ENCODE peak calls at places on chromosomes 13 and 19, in six cellular contexts. One of them, this sample, is unnamed.

GRCh38 chr19:33436360-33437345 is 63.1 kb downstream of the CEBPG start:
- DNase-seq in M059J: no peak
- DNase-seq in mesothelial cell of epicardium: no peak
- DNase-seq in lower leg skin: no peak
- DNase-seq in esophagus squamous epithelium: no peak
- DNase-seq in EH: no peak
- DNase-seq in this sample: no peak

GRCh38 chr13:88895261-88895941 is 1224.2 kb downstream of the SLITRK5 start:
- DNase-seq in EH: no peak
- DNase-seq in mesothelial cell of epicardium: no peak
- DNase-seq in M059J: no peak
- DNase-seq in lower leg skin: no peak
- DNase-seq in esophagus squamous epithelium: no peak
- DNase-seq in this sample: no peak

GRCh38 chr13:43156916-43157315 is 133.5 kb downstream of the DNAJC15 start:
- DNase-seq in M059J: no peak
- DNase-seq in lower leg skin: peak
- DNase-seq in EH: peak
- DNase-seq in esophagus squamous epithelium: no peak
- DNase-seq in mesothelial cell of epicardium: no peak
- DNase-seq in this sample: no peak

GRCh38 chr13:111429064-111429558 is 108.7 kb downstream of the TEX29 start:
- DNase-seq in esophagus squamous epithelium: no peak
- DNase-seq in M059J: peak
- DNase-seq in mesothelial cell of epicardium: no peak
- DNase-seq in EH: peak
- DNase-seq in lower leg skin: no peak
- DNase-seq in this sample: no peak

GRCh38 chr19:12864721-12865715 is 16.2 kb downstream of the DNASE2 start:
- DNase-seq in M059J: no peak
- DNase-seq in esophagus squamous epithelium: no peak
- DNase-seq in mesothelial cell of epicardium: no peak
- DNase-seq in lower leg skin: no peak
- DNase-seq in EH: no peak
- DNase-seq in this sample: no peak

GRCh38 chr13:99830931-99831330 is 140.6 kb downstream of the ZIC5 start:
- DNase-seq in M059J: no peak
- DNase-seq in mesothelial cell of epicardium: no peak
- DNase-seq in lower leg skin: no peak
- DNase-seq in esophagus squamous epithelium: no peak
- DNase-seq in EH: no peak
- DNase-seq in this sample: no peak

GRCh38 chr13:75796825-75797224 is 160.7 kb downstream of the LMO7 start:
- DNase-seq in EH: no peak
- DNase-seq in mesothelial cell of epicardium: no peak
- DNase-seq in M059J: peak
- DNase-seq in lower leg skin: no peak
- DNase-seq in esophagus squamous epithelium: no peak
- DNase-seq in this sample: no peak

GRCh38 chr13:84844473-84844872 is 954.7 kb downstream of the SLITRK6 start:
- DNase-seq in M059J: peak
- DNase-seq in lower leg skin: no peak
- DNase-seq in esophagus squamous epithelium: no peak
- DNase-seq in EH: peak
- DNase-seq in mesothelial cell of epicardium: no peak
- DNase-seq in this sample: no peak